ENCODE peak calls at places on chromosomes 7 and 10, in nine cellular contexts. A is AG10803; N is mesenteric fat pad; F is coronary artery; Q is NCI-H2081 treated with DMSO at 0.1 percent for 48 hours; Z is activated T-cell treated with anti-CD3 and anti-CD28 coated beads for 1 hour; B is stimulated activated CD8-positive, alpha-beta memory T cell treated with anti-CD3 and anti-CD28 coated beads, Interleukin-7, amount 100 ng/mL, for 1 hour; R is NCI-H460; G is HCEC 1CT. U is an unnamed sample.

GRCh38 chr10:1734288-1734687 is 3.0 kb downstream of the ADARB2 start:
- DNase-seq in G (no peak), A (no peak), F (no peak), N (no peak), Q (no peak), B (no peak), R (no peak), Z (no peak), U (no peak)

GRCh38 chr10:49076741-49077521 is 38.4 kb downstream of the VSTM4 start:
- DNase-seq in Z (no peak), A (no peak), Q (no peak), R (no peak), B (no peak), N (peak; percentile 67), G (no peak), F (no peak), U (no peak)

GRCh38 chr7:102934670-102935069 is 21.9 kb downstream of the LRRC17 start:
- DNase-seq in G (no peak), Z (no peak), A (no peak), N (no peak), B (no peak), R (no peak), Q (no peak), F (no peak), U (no peak)

GRCh38 chr7:155395176-155395797 is 62.6 kb upstream of the EN2 start:
- DNase-seq in B (no peak), R (no peak), G (no peak), Q (no peak), F (no peak), N (no peak), Z (no peak), A (no peak), U (no peak)

GRCh38 chr7:47931788-47932425 is 16.4 kb downstream of the PKD1L1 start:
- DNase-seq in N (no peak), G (no peak), Q (no peak), F (no peak), A (peak; percentile 74), B (no peak), Z (no peak), R (no peak), U (no peak)

GRCh38 chr7:104960741-104961479 is 53.1 kb upstream of the KMT2E start:
- DNase-seq in B (no peak), F (no peak), G (peak; percentile 65), Z (no peak), R (no peak), N (no peak), A (no peak), Q (no peak), U (no peak)

GRCh38 chr7:147805996-147806576 is 784.5 kb upstream of the C7orf33 start:
- DNase-seq in F (no peak), N (no peak), R (no peak), G (no peak), B (no peak), Z (no peak), Q (no peak), A (no peak), U (no peak)

GRCh38 chr7:39948375-39948774 is 1.7 kb upstream of the CDK13 start:
- DNase-seq in Q (no peak), R (no peak), B (no peak), Z (no peak), N (no peak), A (no peak), G (no peak), F (no peak), U (no peak)

GRCh38 chr10:74750848-74751274 is 75.5 kb upstream of the KAT6B start:
- DNase-seq in Q (no peak), A (no peak), R (no peak), G (no peak), N (no peak), F (no peak), Z (no peak), B (no peak), U (no peak)

GRCh38 chr7:51090411-51090810 is 226.2 kb downstream of the COBL start:
- DNase-seq in Z (no peak), Q (no peak), F (no peak), G (no peak), N (no peak), A (no peak), B (no peak), R (no peak), U (no peak)

GRCh38 chr7:111198255-111198654 is 107.3 kb downstream of the LRRN3 start:
- DNase-seq in B (no peak), N (no peak), Q (no peak), G (peak; percentile 99), A (peak; percentile 98), F (no peak), R (peak; percentile 87), Z (no peak), U (no peak)

GRCh38 chr7:112105584-112106540 is 100.3 kb downstream of the DOCK4 start:
- DNase-seq in F (no peak), G (no peak), Z (no peak), N (no peak), B (no peak), Q (no peak), A (no peak), R (no peak), U (no peak)

GRCh38 chr7:5363729-5364128 is 59.9 kb downstream of the TNRC18 start:
- DNase-seq in N (no peak), B (no peak), Z (no peak), G (no peak), Q (no peak), R (no peak), A (no peak), F (no peak), U (no peak)

GRCh38 chr10:17561131-17561530 is 56.0 kb downstream of the HACD1 start:
- DNase-seq in Z (no peak), Q (no peak), B (no peak), A (peak; percentile 21), G (no peak), N (no peak), F (no peak), R (no peak), U (no peak)

GRCh38 chr10:109962247-109962646 is 38.9 kb upstream of the XPNPEP1 start:
- DNase-seq in N (no peak), F (no peak), G (peak; percentile 12), A (no peak), B (no peak), Q (no peak), Z (no peak), R (no peak), U (no peak)

GRCh38 chr7:21526007-21526406 is 16.8 kb upstream of the DNAH11 start:
- DNase-seq in N (no peak), B (no peak), Q (no peak), Z (no peak), R (peak; percentile 7), F (no peak), A (no peak), G (no peak), U (no peak)

GRCh38 chr7:70389752-70390151 is 742.2 kb upstream of the GALNT17 start:
- DNase-seq in B (no peak), R (no peak), A (no peak), Q (no peak), Z (no peak), N (no peak), G (no peak), F (no peak), U (no peak)

GRCh38 chr7:98465022-98465421 is 64.1 kb upstream of the BAIAP2L1 start:
- DNase-seq in Q (no peak), B (no peak), Z (no peak), N (no peak), A (no peak), R (no peak), F (no peak), G (no peak), U (no peak)